ENCODE peak calls at places on chromosomes 5 and 9, in four cellular contexts. One of them, this sample, is unnamed.
A peak's percentile ranks its signal among the peaks of the same experiment; 100 is the strongest.

GRCh38 chr5:35274839-35275509 is 44.7 kb upstream of the PRLR start:
- DNase-seq in ELR: no peak
- DNase-seq in GM12891: no peak
- DNase-seq in uterus: no peak
- DNase-seq in this sample: no peak

GRCh38 chr9:27188426-27188825 is 79.4 kb downstream of the TEK start:
- DNase-seq in ELR: no peak
- DNase-seq in GM12891: no peak
- DNase-seq in uterus: no peak
- DNase-seq in this sample: no peak

GRCh38 chr9:128286435-128286834 is 10.4 kb downstream of the SWI5 start:
- DNase-seq in ELR: no peak
- DNase-seq in GM12891: no peak
- DNase-seq in uterus: no peak
- DNase-seq in this sample: no peak

GRCh38 chr5:71865665-71866320 is 146.7 kb downstream of the CARTPT start:
- DNase-seq in ELR: no peak
- DNase-seq in GM12891: no peak
- DNase-seq in uterus: no peak
- DNase-seq in this sample: no peak

GRCh38 chr9:36170531-36170930 is 1.3 kb downstream of the CCIN start:
- DNase-seq in ELR: no peak
- DNase-seq in GM12891: no peak
- DNase-seq in uterus: no peak
- DNase-seq in this sample: no peak

GRCh38 chr9:126681336-126681735 is 67.6 kb downstream of the LMX1B start:
- DNase-seq in ELR: no peak
- DNase-seq in GM12891: no peak
- DNase-seq in uterus: no peak
- DNase-seq in this sample: no peak

GRCh38 chr9:90830977-90831376 is 29.4 kb downstream of the SYK start:
- DNase-seq in ELR: no peak
- DNase-seq in GM12891: no peak
- DNase-seq in uterus: no peak
- DNase-seq in this sample: no peak

GRCh38 chr5:165497707-165498106 is 1992.3 kb downstream of the MAT2B start:
- DNase-seq in ELR: peak; percentile 22
- DNase-seq in GM12891: peak; percentile 2
- DNase-seq in uterus: no peak
- DNase-seq in this sample: no peak